ENCODE peak calls at places on chromosome 20, in four cellular contexts. One of them, this sample, is unnamed.

GRCh38 chr20:370977-371754 is 9.4 kb upstream of the TRIB3 start:
- DNase-seq in brain microvascular endothelial cell: no peak
- DNase-seq in endodermal cell: no peak
- DNase-seq in coronary artery: no peak
- DNase-seq in this sample: no peak

GRCh38 chr20:9409981-9410380 is 104.4 kb upstream of the LAMP5 start:
- DNase-seq in brain microvascular endothelial cell: peak
- DNase-seq in endodermal cell: no peak
- DNase-seq in coronary artery: no peak
- DNase-seq in this sample: peak

GRCh38 chr20:57275813-57276212 is 9.4 kb upstream of the BMP7 start:
- DNase-seq in endodermal cell: no peak
- DNase-seq in coronary artery: no peak
- DNase-seq in brain microvascular endothelial cell: no peak
- DNase-seq in this sample: no peak

GRCh38 chr20:58596244-58597010 is 54.7 kb upstream of the STX16 start:
- DNase-seq in brain microvascular endothelial cell: no peak
- DNase-seq in coronary artery: no peak
- DNase-seq in endodermal cell: no peak
- DNase-seq in this sample: no peak

GRCh38 chr20:56762401-56762800 is 133.3 kb downstream of the TFAP2C start:
- DNase-seq in brain microvascular endothelial cell: no peak
- DNase-seq in endodermal cell: no peak
- DNase-seq in coronary artery: no peak
- DNase-seq in this sample: no peak

GRCh38 chr20:47949230-47949629 is 163.9 kb upstream of the SULF2 start:
- DNase-seq in brain microvascular endothelial cell: no peak
- DNase-seq in endodermal cell: no peak
- DNase-seq in coronary artery: no peak
- DNase-seq in this sample: no peak

GRCh38 chr20:16528078-16528477 is 45.2 kb downstream of the KIF16B start:
- DNase-seq in coronary artery: no peak
- DNase-seq in brain microvascular endothelial cell: peak
- DNase-seq in endodermal cell: no peak
- DNase-seq in this sample: no peak

GRCh38 chr20:2756056-2756611 is 44.3 kb downstream of the CPXM1 start:
- DNase-seq in endodermal cell: peak
- DNase-seq in brain microvascular endothelial cell: peak
- DNase-seq in coronary artery: no peak
- DNase-seq in this sample: no peak

GRCh38 chr20:5914859-5915258 is 35.5 kb downstream of the TRMT6 start:
- DNase-seq in coronary artery: no peak
- DNase-seq in endodermal cell: no peak
- DNase-seq in brain microvascular endothelial cell: no peak
- DNase-seq in this sample: no peak

GRCh38 chr20:14401479-14402138 is 64.2 kb upstream of the FLRT3 start:
- DNase-seq in endodermal cell: no peak
- DNase-seq in coronary artery: no peak
- DNase-seq in brain microvascular endothelial cell: no peak
- DNase-seq in this sample: no peak

GRCh38 chr20:32987044-32987825 is 17.0 kb downstream of the SUN5 start:
- DNase-seq in endodermal cell: no peak
- DNase-seq in coronary artery: no peak
- DNase-seq in brain microvascular endothelial cell: no peak
- DNase-seq in this sample: no peak
- TF ChIP-seq CTCF in endodermal cell: no peak
- TF ChIP-seq CTCF in coronary artery: no peak
- TF ChIP-seq CTCF in brain microvascular endothelial cell: no peak
- TF ChIP-seq CTCF in this sample: no peak

GRCh38 chr20:3981132-3981452 is 34.3 kb downstream of the RNF24 start:
- DNase-seq in brain microvascular endothelial cell: no peak
- DNase-seq in coronary artery: no peak
- DNase-seq in endodermal cell: no peak
- DNase-seq in this sample: no peak

DNA sequence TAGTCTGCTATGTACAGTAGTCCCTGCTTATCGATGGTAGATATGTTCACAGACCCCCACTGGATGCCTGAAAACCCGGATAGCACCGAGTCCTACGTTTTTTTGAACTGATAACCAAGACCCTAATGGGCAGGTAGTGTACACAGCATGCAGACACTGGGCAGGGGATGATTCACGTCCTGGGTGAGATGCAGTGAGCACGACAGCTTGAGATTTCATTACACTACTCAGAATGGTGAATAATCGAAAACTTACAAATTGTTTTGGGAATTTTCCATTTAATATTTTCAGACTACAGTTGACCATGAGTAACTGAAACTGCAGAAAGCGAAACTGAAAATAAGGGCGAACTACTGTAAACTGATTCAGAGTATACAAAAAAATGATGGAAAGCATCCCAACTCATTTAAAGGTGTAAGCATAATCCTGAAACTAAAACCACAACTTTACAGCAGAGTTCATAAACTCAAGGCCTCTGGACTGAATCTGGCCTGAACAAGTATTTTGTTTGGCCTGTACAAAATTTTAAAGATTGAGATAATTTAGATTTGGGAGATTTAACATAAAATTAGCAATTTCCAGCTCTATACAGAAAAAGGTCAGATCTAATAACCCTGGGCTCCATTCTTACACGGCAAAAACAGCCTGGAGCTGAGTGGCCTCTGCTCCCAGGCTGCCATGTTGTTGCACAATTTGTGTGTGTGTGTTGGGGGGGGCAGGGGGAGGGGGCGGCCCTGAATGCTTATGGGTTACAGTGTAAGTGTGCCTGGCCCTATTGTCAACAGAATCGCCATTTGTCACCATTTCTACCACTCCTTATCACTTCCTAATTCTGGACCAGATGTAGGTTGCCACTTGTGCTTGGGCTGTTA is 34.9 kb downstream of the RNF24 start:
- DNase-seq in endodermal cell: no peak
- DNase-seq in brain microvascular endothelial cell: peak
- DNase-seq in coronary artery: no peak
- DNase-seq in this sample: peak
- TF ChIP-seq CTCF in endodermal cell: no peak
- TF ChIP-seq CTCF in brain microvascular endothelial cell: no peak
- TF ChIP-seq CTCF in coronary artery: no peak
- TF ChIP-seq CTCF in this sample: no peak

DNA sequence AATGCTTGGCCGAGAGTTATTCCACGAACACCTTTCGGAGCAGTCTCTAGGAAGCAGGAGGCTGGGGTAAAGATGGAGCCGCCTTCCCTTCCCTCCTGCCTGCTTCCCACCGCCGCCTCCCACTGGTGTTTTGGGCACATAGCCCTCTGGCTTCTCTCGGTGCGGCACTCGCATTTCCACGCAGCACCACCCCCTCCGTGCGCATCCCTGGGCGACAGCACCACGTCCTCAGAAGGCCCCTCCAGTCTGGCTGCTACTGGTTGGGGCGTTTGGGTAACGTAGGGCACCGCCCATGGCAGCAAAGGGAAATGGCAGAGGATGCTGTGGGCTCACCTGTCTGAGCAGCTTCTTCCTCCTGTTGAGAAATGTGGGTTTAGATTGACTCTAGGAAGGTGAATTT is 2.4 kb downstream of the COL20A1 start:
- DNase-seq in coronary artery: no peak
- DNase-seq in endodermal cell: peak
- DNase-seq in brain microvascular endothelial cell: no peak
- DNase-seq in this sample: no peak
- TF ChIP-seq CTCF in coronary artery: no peak
- TF ChIP-seq CTCF in endodermal cell: no peak
- TF ChIP-seq CTCF in brain microvascular endothelial cell: peak
- TF ChIP-seq CTCF in this sample: no peak

GRCh38 chr20:62393830-62394229 is 6.9 kb downstream of the RPS21 start:
- DNase-seq in endodermal cell: no peak
- DNase-seq in coronary artery: no peak
- DNase-seq in brain microvascular endothelial cell: no peak
- DNase-seq in this sample: no peak

GRCh38 chr20:62394248-62395245 is 7.6 kb downstream of the RPS21 start:
- DNase-seq in coronary artery: no peak
- DNase-seq in endodermal cell: no peak
- DNase-seq in brain microvascular endothelial cell: no peak
- DNase-seq in this sample: no peak

GRCh38 chr20:62396367-62397239 is 9.7 kb downstream of the RPS21 start:
- DNase-seq in endodermal cell: no peak
- DNase-seq in coronary artery: no peak
- DNase-seq in brain microvascular endothelial cell: no peak
- DNase-seq in this sample: no peak

GRCh38 chr20:62393266-62393665 is 6.4 kb downstream of the RPS21 start:
- DNase-seq in brain microvascular endothelial cell: no peak
- DNase-seq in coronary artery: no peak
- DNase-seq in endodermal cell: no peak
- DNase-seq in this sample: no peak

DNA sequence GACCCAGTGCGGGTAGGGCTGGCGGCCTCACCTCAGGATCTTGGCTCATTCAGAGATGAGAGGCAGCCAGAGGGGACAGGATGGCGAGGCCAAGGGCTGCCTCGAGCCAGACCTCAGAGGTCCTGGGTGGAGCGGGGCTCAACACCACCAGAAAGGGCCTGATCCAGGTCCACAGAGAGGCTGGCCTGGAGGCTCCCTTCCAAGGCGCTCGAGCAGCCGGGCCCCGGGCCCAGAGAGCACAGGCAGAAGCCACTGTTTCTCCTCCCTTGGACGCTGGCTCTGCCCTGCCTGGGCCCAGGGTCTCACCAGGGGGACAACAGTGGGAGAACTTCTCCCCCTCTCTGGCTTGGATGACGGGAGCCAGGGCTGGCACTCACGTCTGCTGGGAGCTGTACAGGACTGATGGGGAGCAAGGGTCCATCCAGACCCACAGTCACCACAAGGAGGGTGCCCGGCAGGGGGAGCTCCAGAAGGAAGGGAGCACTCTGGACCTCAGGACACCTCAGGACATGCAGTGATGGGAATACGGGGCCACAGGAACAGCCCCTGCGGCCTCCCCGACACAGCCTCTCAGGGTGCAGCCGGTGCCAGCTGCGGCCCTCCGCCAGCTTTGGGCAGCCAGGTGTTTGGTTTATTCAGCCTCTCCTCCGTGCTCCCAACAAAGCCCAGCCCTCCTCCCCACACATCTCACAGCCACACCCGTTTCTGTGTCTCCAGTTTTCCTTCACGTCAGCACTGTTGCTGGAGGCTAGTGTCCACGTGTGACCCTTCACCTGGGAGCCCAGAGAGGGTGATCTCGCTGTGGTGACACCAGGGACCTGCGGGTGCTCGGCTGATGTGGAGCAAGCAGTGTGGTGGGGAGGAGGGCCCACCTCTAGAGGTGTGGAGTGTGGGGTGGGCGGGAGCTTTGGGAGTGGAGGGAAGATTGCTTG is 8.7 kb downstream of the RPS21 start:
- DNase-seq in brain microvascular endothelial cell: no peak
- DNase-seq in endodermal cell: no peak
- DNase-seq in coronary artery: no peak
- DNase-seq in this sample: no peak
- TF ChIP-seq CTCF in brain microvascular endothelial cell: peak
- TF ChIP-seq CTCF in endodermal cell: peak
- TF ChIP-seq CTCF in coronary artery: no peak
- TF ChIP-seq CTCF in this sample: no peak

This sample was measured in HFFc6.